ENCODE peak calls at places on chromosomes 13 and 19, in four cellular contexts. R is smooth muscle cell of the brain vasculature; C is activated naive CD8-positive, alpha-beta T cell treated with anti-CD3 and anti-CD28 coated beads, Interleukin-2, amount 10 ng/mL, durations not matched to agents 7 days and 5 days; K is GM12892. F is an unnamed sample.

GRCh38 chr13:31044658-31045620 is 112.5 kb downstream of the TEX26 start:
- DNase-seq in R (no peak), C (no peak), K (no peak), F (no peak)

GRCh38 chr19:53877361-53877766 is 4.6 kb upstream of the PRKCG start:
- DNase-seq in R (no peak), C (no peak), K (no peak), F (no peak)

GRCh38 chr19:2627319-2627829 is 75.1 kb downstream of the GNG7 start:
- DNase-seq in R (peak), C (no peak), K (no peak), F (peak)

GRCh38 chr13:59408738-59409137 is 755.0 kb downstream of the DIAPH3 start:
- DNase-seq in R (no peak), C (no peak), K (no peak), F (no peak)

GRCh38 chr13:99199541-99200432 is 867 bp upstream of the UBAC2 start:
- DNase-seq in R (no peak), C (no peak), K (no peak), F (no peak)

GRCh38 chr19:18519962-18520847 is 1.7 kb downstream of the ELL start:
- DNase-seq in R (no peak), C (peak), K (no peak), F (peak)

GRCh38 chr13:27171830-27172494 is 351 bp upstream of the USP12 start:
- DNase-seq in R (peak), C (peak), K (peak), F (peak)

GRCh38 chr13:50907781-50908180 is 1.8 kb upstream of the RNASEH2B start:
- DNase-seq in R (no peak), C (no peak), K (no peak), F (no peak)

GRCh38 chr13:28650284-28650683 is 8.6 kb upstream of the POMP start:
- DNase-seq in R (no peak), C (no peak), K (no peak), F (no peak)

GRCh38 chr19:33864311-33864850 is 67.7 kb downstream of the KCTD15 start:
- DNase-seq in R (no peak), C (no peak), K (no peak), F (no peak)

GRCh38 chr19:5172859-5173577 is 167.6 kb downstream of the PTPRS start:
- DNase-seq in R (peak), C (no peak), K (no peak), F (peak)

GRCh38 chr19:2476451-2477140 is 669 bp downstream of the GADD45B start:
- DNase-seq in R (peak), C (peak), K (no peak), F (no peak)

GRCh38 chr13:38394777-38395504 is 45.3 kb downstream of the UFM1 start:
- DNase-seq in R (no peak), C (no peak), K (no peak), F (no peak)

GRCh38 chr19:9296336-9296735 is 13.3 kb downstream of the ZNF699 start:
- DNase-seq in R (no peak), C (no peak), K (no peak), F (no peak)

GRCh38 chr19:10339380-10339960 is at the start of gene ICAM3:
- DNase-seq in R (no peak), C (peak), K (peak), F (no peak)

GRCh38 chr19:7900931-7901330 is 2.7 kb upstream of the MAP2K7 start:
- DNase-seq in R (no peak), C (no peak), K (no peak), F (no peak)

GRCh38 chr13:34076943-34077703 is 259.2 kb downstream of the RFC3 start:
- DNase-seq in R (no peak), C (no peak), K (no peak), F (peak)

GRCh38 chr13:20901668-20902437 is 693 bp downstream of the XPO4 start:
- DNase-seq in R (no peak), C (no peak), K (peak), F (no peak)

F was measured in GM04504.